ENCODE peak calls at places on chromosomes 11 and 22, in eight cellular contexts. One of them, this sample, is unnamed.

GRCh38 chr11:1604181-1604580 is 4.1 kb downstream of the KRTAP5-3 start:
- DNase-seq in RWPE1: no peak
- DNase-seq in mucosa of descending colon: no peak
- DNase-seq in smooth muscle cell of the brain vasculature: no peak
- DNase-seq in effector memory CD8-positive, alpha-beta T cell: no peak
- DNase-seq in HTR-8/SVneo: no peak
- DNase-seq in GDM1: no peak
- DNase-seq in right lobe of liver: no peak
- DNase-seq in this sample: no peak

GRCh38 chr22:33467067-33467466 is 408.9 kb upstream of the SYN3 start:
- DNase-seq in smooth muscle cell of the brain vasculature: no peak
- DNase-seq in RWPE1: no peak
- DNase-seq in GDM1: no peak
- DNase-seq in effector memory CD8-positive, alpha-beta T cell: no peak
- DNase-seq in HTR-8/SVneo: no peak
- DNase-seq in mucosa of descending colon: no peak
- DNase-seq in right lobe of liver: no peak
- DNase-seq in this sample: no peak

GRCh38 chr11:85590848-85591483 is 36.2 kb downstream of the DLG2 start:
- DNase-seq in effector memory CD8-positive, alpha-beta T cell: no peak
- DNase-seq in HTR-8/SVneo: peak
- DNase-seq in GDM1: no peak
- DNase-seq in RWPE1: peak
- DNase-seq in right lobe of liver: no peak
- DNase-seq in smooth muscle cell of the brain vasculature: peak
- DNase-seq in mucosa of descending colon: no peak
- DNase-seq in this sample: peak

GRCh38 chr11:16863382-16863781 is 124.9 kb downstream of the C11orf58 start:
- DNase-seq in right lobe of liver: no peak
- DNase-seq in RWPE1: no peak
- DNase-seq in mucosa of descending colon: no peak
- DNase-seq in HTR-8/SVneo: no peak
- DNase-seq in GDM1: no peak
- DNase-seq in effector memory CD8-positive, alpha-beta T cell: no peak
- DNase-seq in smooth muscle cell of the brain vasculature: no peak
- DNase-seq in this sample: no peak

GRCh38 chr11:123740787-123741158 is 687 bp downstream of the ZNF202 start:
- DNase-seq in effector memory CD8-positive, alpha-beta T cell: no peak
- DNase-seq in mucosa of descending colon: no peak
- DNase-seq in smooth muscle cell of the brain vasculature: no peak
- DNase-seq in right lobe of liver: no peak
- DNase-seq in HTR-8/SVneo: no peak
- DNase-seq in RWPE1: peak
- DNase-seq in GDM1: no peak
- DNase-seq in this sample: peak

GRCh38 chr11:97729546-97730272 is 1291.0 kb upstream of the CNTN5 start:
- DNase-seq in effector memory CD8-positive, alpha-beta T cell: no peak
- DNase-seq in right lobe of liver: no peak
- DNase-seq in smooth muscle cell of the brain vasculature: no peak
- DNase-seq in GDM1: no peak
- DNase-seq in HTR-8/SVneo: no peak
- DNase-seq in mucosa of descending colon: no peak
- DNase-seq in RWPE1: no peak
- DNase-seq in this sample: no peak

GRCh38 chr11:9461068-9461759 is 402 bp downstream of the ZNF143 start:
- DNase-seq in HTR-8/SVneo: peak
- DNase-seq in effector memory CD8-positive, alpha-beta T cell: peak
- DNase-seq in smooth muscle cell of the brain vasculature: peak
- DNase-seq in right lobe of liver: peak
- DNase-seq in mucosa of descending colon: peak
- DNase-seq in RWPE1: peak
- DNase-seq in GDM1: peak
- DNase-seq in this sample: peak

GRCh38 chr11:134531331-134532135 is 119.5 kb upstream of the B3GAT1 start:
- DNase-seq in mucosa of descending colon: no peak
- DNase-seq in HTR-8/SVneo: no peak
- DNase-seq in effector memory CD8-positive, alpha-beta T cell: no peak
- DNase-seq in smooth muscle cell of the brain vasculature: no peak
- DNase-seq in GDM1: no peak
- DNase-seq in RWPE1: no peak
- DNase-seq in right lobe of liver: no peak
- DNase-seq in this sample: no peak

GRCh38 chr11:13042873-13043338 is 33.8 kb downstream of the RASSF10 start:
- DNase-seq in effector memory CD8-positive, alpha-beta T cell: no peak
- DNase-seq in right lobe of liver: no peak
- DNase-seq in GDM1: no peak
- DNase-seq in mucosa of descending colon: no peak
- DNase-seq in RWPE1: no peak
- DNase-seq in HTR-8/SVneo: no peak
- DNase-seq in smooth muscle cell of the brain vasculature: no peak
- DNase-seq in this sample: no peak

GRCh38 chr11:105000797-105001196 is 22.2 kb downstream of the CASP5 start:
- DNase-seq in HTR-8/SVneo: no peak
- DNase-seq in mucosa of descending colon: peak
- DNase-seq in smooth muscle cell of the brain vasculature: no peak
- DNase-seq in GDM1: no peak
- DNase-seq in right lobe of liver: no peak
- DNase-seq in RWPE1: no peak
- DNase-seq in effector memory CD8-positive, alpha-beta T cell: peak
- DNase-seq in this sample: peak

GRCh38 chr11:47004595-47005033 is 68.1 kb downstream of the CSTPP1 start:
- DNase-seq in right lobe of liver: peak
- DNase-seq in effector memory CD8-positive, alpha-beta T cell: no peak
- DNase-seq in HTR-8/SVneo: peak
- DNase-seq in smooth muscle cell of the brain vasculature: peak
- DNase-seq in mucosa of descending colon: peak
- DNase-seq in GDM1: peak
- DNase-seq in RWPE1: no peak
- DNase-seq in this sample: peak

GRCh38 chr22:37501610-37502341 is 15.6 kb upstream of the MFNG start:
- DNase-seq in effector memory CD8-positive, alpha-beta T cell: no peak
- DNase-seq in HTR-8/SVneo: no peak
- DNase-seq in mucosa of descending colon: peak
- DNase-seq in smooth muscle cell of the brain vasculature: no peak
- DNase-seq in RWPE1: no peak
- DNase-seq in right lobe of liver: peak
- DNase-seq in GDM1: no peak
- DNase-seq in this sample: peak

GRCh38 chr11:4068962-4069361 is 25.6 kb upstream of the RRM1 start:
- DNase-seq in effector memory CD8-positive, alpha-beta T cell: no peak
- DNase-seq in RWPE1: no peak
- DNase-seq in HTR-8/SVneo: no peak
- DNase-seq in right lobe of liver: no peak
- DNase-seq in smooth muscle cell of the brain vasculature: no peak
- DNase-seq in mucosa of descending colon: no peak
- DNase-seq in GDM1: peak
- DNase-seq in this sample: no peak

GRCh38 chr11:27571151-27571840 is 64.7 kb upstream of the LIN7C start:
- DNase-seq in effector memory CD8-positive, alpha-beta T cell: no peak
- DNase-seq in smooth muscle cell of the brain vasculature: peak
- DNase-seq in mucosa of descending colon: no peak
- DNase-seq in HTR-8/SVneo: no peak
- DNase-seq in RWPE1: no peak
- DNase-seq in GDM1: no peak
- DNase-seq in right lobe of liver: no peak
- DNase-seq in this sample: no peak

GRCh38 chr22:48881326-48881980 is 946.2 kb downstream of the BRD1 start:
- DNase-seq in effector memory CD8-positive, alpha-beta T cell: no peak
- DNase-seq in GDM1: no peak
- DNase-seq in smooth muscle cell of the brain vasculature: no peak
- DNase-seq in mucosa of descending colon: no peak
- DNase-seq in right lobe of liver: peak
- DNase-seq in HTR-8/SVneo: no peak
- DNase-seq in RWPE1: no peak
- DNase-seq in this sample: no peak

GRCh38 chr11:76153609-76153949 is 52.7 kb downstream of the WNT11 start:
- DNase-seq in effector memory CD8-positive, alpha-beta T cell: no peak
- DNase-seq in smooth muscle cell of the brain vasculature: no peak
- DNase-seq in GDM1: no peak
- DNase-seq in mucosa of descending colon: no peak
- DNase-seq in HTR-8/SVneo: no peak
- DNase-seq in right lobe of liver: peak
- DNase-seq in RWPE1: no peak
- DNase-seq in this sample: peak

GRCh38 chr11:29255401-29255800 is 761.4 kb downstream of the KCNA4 start:
- DNase-seq in right lobe of liver: no peak
- DNase-seq in smooth muscle cell of the brain vasculature: no peak
- DNase-seq in GDM1: no peak
- DNase-seq in mucosa of descending colon: no peak
- DNase-seq in HTR-8/SVneo: no peak
- DNase-seq in effector memory CD8-positive, alpha-beta T cell: no peak
- DNase-seq in RWPE1: no peak
- DNase-seq in this sample: no peak

GRCh38 chr11:3905080-3905953 is 49.9 kb downstream of the STIM1 start:
- DNase-seq in GDM1: no peak
- DNase-seq in RWPE1: peak
- DNase-seq in HTR-8/SVneo: peak
- DNase-seq in mucosa of descending colon: peak
- DNase-seq in right lobe of liver: no peak
- DNase-seq in smooth muscle cell of the brain vasculature: no peak
- DNase-seq in effector memory CD8-positive, alpha-beta T cell: peak
- DNase-seq in this sample: peak

GRCh38 chr11:118715245-118715807 is 35.9 kb upstream of the TREH start:
- DNase-seq in HTR-8/SVneo: no peak
- DNase-seq in effector memory CD8-positive, alpha-beta T cell: no peak
- DNase-seq in RWPE1: no peak
- DNase-seq in mucosa of descending colon: no peak
- DNase-seq in right lobe of liver: no peak
- DNase-seq in GDM1: no peak
- DNase-seq in smooth muscle cell of the brain vasculature: no peak
- DNase-seq in this sample: peak

GRCh38 chr11:95884364-95884763 is 39.5 kb downstream of the MTMR2 start:
- DNase-seq in right lobe of liver: no peak
- DNase-seq in smooth muscle cell of the brain vasculature: no peak
- DNase-seq in HTR-8/SVneo: no peak
- DNase-seq in GDM1: no peak
- DNase-seq in mucosa of descending colon: no peak
- DNase-seq in effector memory CD8-positive, alpha-beta T cell: no peak
- DNase-seq in RWPE1: peak
- DNase-seq in this sample: peak

GRCh38 chr22:33986167-33986771 is 66.0 kb upstream of the LARGE1 start:
- DNase-seq in smooth muscle cell of the brain vasculature: no peak
- DNase-seq in mucosa of descending colon: no peak
- DNase-seq in HTR-8/SVneo: no peak
- DNase-seq in GDM1: no peak
- DNase-seq in effector memory CD8-positive, alpha-beta T cell: no peak
- DNase-seq in RWPE1: no peak
- DNase-seq in right lobe of liver: no peak
- DNase-seq in this sample: no peak

GRCh38 chr11:61830318-61831105 is 2.4 kb downstream of the FADS2 start:
- DNase-seq in right lobe of liver: no peak
- DNase-seq in mucosa of descending colon: no peak
- DNase-seq in RWPE1: no peak
- DNase-seq in effector memory CD8-positive, alpha-beta T cell: no peak
- DNase-seq in smooth muscle cell of the brain vasculature: no peak
- DNase-seq in GDM1: no peak
- DNase-seq in HTR-8/SVneo: no peak
- DNase-seq in this sample: no peak

GRCh38 chr11:75771646-75772410 is 3.2 kb downstream of the DGAT2 start:
- DNase-seq in GDM1: no peak
- DNase-seq in HTR-8/SVneo: no peak
- DNase-seq in right lobe of liver: peak
- DNase-seq in effector memory CD8-positive, alpha-beta T cell: no peak
- DNase-seq in mucosa of descending colon: peak
- DNase-seq in RWPE1: peak
- DNase-seq in smooth muscle cell of the brain vasculature: no peak
- DNase-seq in this sample: peak

GRCh38 chr11:62242021-62242420 is at the start of gene SCGB1D2:
- DNase-seq in effector memory CD8-positive, alpha-beta T cell: no peak
- DNase-seq in right lobe of liver: no peak
- DNase-seq in smooth muscle cell of the brain vasculature: no peak
- DNase-seq in RWPE1: peak
- DNase-seq in HTR-8/SVneo: no peak
- DNase-seq in GDM1: no peak
- DNase-seq in mucosa of descending colon: peak
- DNase-seq in this sample: peak

GRCh38 chr11:108092134-108092533 is 29.2 kb upstream of the ACAT1 start:
- DNase-seq in GDM1: no peak
- DNase-seq in RWPE1: no peak
- DNase-seq in effector memory CD8-positive, alpha-beta T cell: no peak
- DNase-seq in mucosa of descending colon: no peak
- DNase-seq in HTR-8/SVneo: no peak
- DNase-seq in smooth muscle cell of the brain vasculature: no peak
- DNase-seq in right lobe of liver: no peak
- DNase-seq in this sample: no peak

GRCh38 chr11:118076754-118077281 is at the start of gene TMPRSS4:
- DNase-seq in effector memory CD8-positive, alpha-beta T cell: no peak
- DNase-seq in RWPE1: peak
- DNase-seq in right lobe of liver: no peak
- DNase-seq in mucosa of descending colon: peak
- DNase-seq in HTR-8/SVneo: no peak
- DNase-seq in smooth muscle cell of the brain vasculature: no peak
- DNase-seq in GDM1: no peak
- DNase-seq in this sample: peak

GRCh38 chr11:93484716-93485115 is 58.5 kb downstream of the SMCO4 start:
- DNase-seq in effector memory CD8-positive, alpha-beta T cell: no peak
- DNase-seq in RWPE1: no peak
- DNase-seq in mucosa of descending colon: no peak
- DNase-seq in smooth muscle cell of the brain vasculature: peak
- DNase-seq in GDM1: no peak
- DNase-seq in right lobe of liver: no peak
- DNase-seq in HTR-8/SVneo: no peak
- DNase-seq in this sample: no peak

GRCh38 chr11:128180446-128181089 is 406.8 kb downstream of the ETS1 start:
- DNase-seq in RWPE1: peak
- DNase-seq in right lobe of liver: no peak
- DNase-seq in smooth muscle cell of the brain vasculature: peak
- DNase-seq in effector memory CD8-positive, alpha-beta T cell: no peak
- DNase-seq in GDM1: no peak
- DNase-seq in mucosa of descending colon: no peak
- DNase-seq in HTR-8/SVneo: peak
- DNase-seq in this sample: peak

GRCh38 chr11:23310276-23310675 is 450.0 kb upstream of the CCDC179 start:
- DNase-seq in RWPE1: no peak
- DNase-seq in GDM1: no peak
- DNase-seq in HTR-8/SVneo: no peak
- DNase-seq in smooth muscle cell of the brain vasculature: no peak
- DNase-seq in mucosa of descending colon: no peak
- DNase-seq in effector memory CD8-positive, alpha-beta T cell: no peak
- DNase-seq in right lobe of liver: no peak
- DNase-seq in this sample: no peak

GRCh38 chr11:8658210-8658968 is 24.1 kb downstream of the TRIM66 start:
- DNase-seq in effector memory CD8-positive, alpha-beta T cell: no peak
- DNase-seq in mucosa of descending colon: no peak
- DNase-seq in smooth muscle cell of the brain vasculature: no peak
- DNase-seq in right lobe of liver: no peak
- DNase-seq in GDM1: no peak
- DNase-seq in RWPE1: no peak
- DNase-seq in HTR-8/SVneo: no peak
- DNase-seq in this sample: no peak

GRCh38 chr22:28984482-28985158 is 77.0 kb downstream of the C22orf31 start:
- DNase-seq in HTR-8/SVneo: no peak
- DNase-seq in RWPE1: no peak
- DNase-seq in smooth muscle cell of the brain vasculature: no peak
- DNase-seq in mucosa of descending colon: no peak
- DNase-seq in GDM1: no peak
- DNase-seq in effector memory CD8-positive, alpha-beta T cell: no peak
- DNase-seq in right lobe of liver: no peak
- DNase-seq in this sample: no peak

GRCh38 chr22:38981005-38981658 is 1.0 kb upstream of the APOBEC3B start:
- DNase-seq in RWPE1: peak
- DNase-seq in GDM1: no peak
- DNase-seq in effector memory CD8-positive, alpha-beta T cell: no peak
- DNase-seq in mucosa of descending colon: peak
- DNase-seq in HTR-8/SVneo: peak
- DNase-seq in right lobe of liver: peak
- DNase-seq in smooth muscle cell of the brain vasculature: no peak
- DNase-seq in this sample: peak

GRCh38 chr11:21195995-21196394 is 526.6 kb downstream of the NELL1 start:
- DNase-seq in right lobe of liver: no peak
- DNase-seq in mucosa of descending colon: no peak
- DNase-seq in RWPE1: no peak
- DNase-seq in smooth muscle cell of the brain vasculature: no peak
- DNase-seq in effector memory CD8-positive, alpha-beta T cell: no peak
- DNase-seq in GDM1: no peak
- DNase-seq in HTR-8/SVneo: no peak
- DNase-seq in this sample: no peak

GRCh38 chr11:69013009-69013951 is at the start of gene MRGPRF:
- DNase-seq in smooth muscle cell of the brain vasculature: peak
- DNase-seq in HTR-8/SVneo: no peak
- DNase-seq in GDM1: no peak
- DNase-seq in right lobe of liver: peak
- DNase-seq in mucosa of descending colon: peak
- DNase-seq in effector memory CD8-positive, alpha-beta T cell: no peak
- DNase-seq in RWPE1: no peak
- DNase-seq in this sample: no peak